ENCODE peak calls at places on chromosomes 2 and 18, in eight cellular contexts. D is IMR-90, T is astrocyte, J is fibroblast of the aortic adventitia, B is choroid plexus epithelial cell, H is body of pancreas, A is foreskin fibroblast, O is GM23338. E is an unnamed sample.

GRCh38 chr2:233711312-233712008 is 1.2 kb upstream of the UGT1A5 start:
- DNase-seq in J (peak), H (peak), B (peak), T (peak), A (peak), D (peak), O (peak), E (peak)

GRCh38 chr2:130841741-130842365 is 5.1 kb downstream of the ARHGEF4 start:
- DNase-seq in J (no peak), D (no peak), H (no peak), A (no peak), T (no peak), B (no peak), O (no peak), E (no peak)

GRCh38 chr18:40417501-40417900 is 1537.5 kb upstream of the PIK3C3 start:
- DNase-seq in T (no peak), B (no peak), J (no peak), D (no peak), O (no peak), A (no peak), H (no peak), E (no peak)

GRCh38 chr2:217911283-217911965 is 91.4 kb downstream of the TNS1 start:
- DNase-seq in J (peak), D (no peak), O (no peak), H (no peak), B (no peak), T (no peak), A (peak), E (no peak)

GRCh38 chr2:62529758-62530157 is 23.8 kb upstream of the TMEM17 start:
- DNase-seq in J (no peak), A (no peak), B (no peak), H (no peak), T (no peak), O (no peak), D (no peak), E (peak)

GRCh38 chr2:12766421-12766879 is 49.7 kb downstream of the TRIB2 start:
- DNase-seq in D (peak), O (no peak), T (peak), J (peak), H (no peak), A (peak), B (no peak), E (peak)

GRCh38 chr2:101733257-101733993 is 35.9 kb downstream of the MAP4K4 start:
- DNase-seq in J (no peak), T (no peak), H (no peak), B (no peak), D (no peak), O (no peak), A (peak), E (no peak)

GRCh38 chr2:205043285-205043684 is 498.0 kb downstream of the PARD3B start:
- DNase-seq in A (no peak), T (no peak), D (no peak), O (no peak), J (no peak), H (no peak), B (no peak), E (no peak)

GRCh38 chr2:136327162-136327852 is 209.4 kb upstream of the CXCR4 start:
- DNase-seq in B (peak), T (peak), A (no peak), J (no peak), O (no peak), D (peak), H (no peak), E (peak)

DNA sequence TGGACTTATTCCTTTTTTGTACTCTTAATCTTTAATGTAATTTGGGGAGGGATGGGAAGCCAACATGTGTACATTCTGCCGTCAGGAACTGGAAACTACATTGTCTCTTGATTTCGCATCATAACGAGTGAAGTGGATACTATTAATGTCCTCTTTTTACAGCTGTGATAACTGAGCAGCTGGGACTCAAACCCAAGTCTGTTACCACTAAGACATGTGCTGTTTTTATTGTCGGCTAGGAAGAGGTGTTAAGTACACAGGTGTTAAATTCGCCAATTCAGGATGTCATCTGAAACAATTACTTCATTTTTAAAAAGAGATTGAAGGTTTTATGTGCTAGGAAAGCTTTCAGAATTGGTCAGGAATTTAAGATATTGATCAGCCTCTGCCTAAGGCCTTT is 6.9 kb downstream of the GMCL1 start:
- DNase-seq in H (no peak), B (no peak), O (no peak), A (no peak), J (no peak), D (no peak), T (no peak), E (no peak)
- H3K4me3 ChIP-seq in H (no peak), B (no peak), O (no peak), A (no peak), J (no peak), D (no peak), T (no peak), E (no peak)

GRCh38 chr2:75728614-75729419 is 18.1 kb upstream of the GCFC2 start:
- DNase-seq in T (no peak), H (no peak), J (no peak), A (no peak), B (no peak), D (no peak), O (no peak), E (no peak)

DNA sequence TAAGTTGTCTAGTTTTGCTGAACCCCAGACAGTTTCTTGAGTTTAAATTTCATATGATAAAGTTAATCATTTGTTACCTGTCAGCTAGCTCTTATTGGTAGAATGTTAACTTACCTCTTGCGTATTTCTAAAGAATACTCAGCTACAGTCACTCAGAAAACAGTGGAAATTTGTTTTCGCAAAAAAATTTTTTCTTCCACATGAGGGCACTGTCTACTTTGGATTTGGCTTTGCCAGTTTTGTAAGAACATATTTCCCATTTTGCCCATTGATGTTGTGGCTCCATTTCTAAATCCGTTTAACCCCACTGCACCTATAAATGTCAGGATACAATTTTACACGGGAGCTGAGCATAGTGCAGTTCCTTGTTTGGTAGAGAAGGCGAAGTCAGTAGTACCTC is 19.1 kb upstream of the GCFC2 start:
- DNase-seq in B (peak), J (peak), A (peak), D (no peak), T (no peak), H (no peak), O (peak), E (peak)
- TF ChIP-seq CTCF in B (peak), J (no peak), A (peak), D (peak), T (peak), H (peak), O (peak), E (peak)

GRCh38 chr2:40489678-40489960 is 37.7 kb upstream of the SLC8A1 start:
- DNase-seq in B (no peak), T (no peak), D (no peak), H (no peak), J (no peak), O (no peak), A (no peak), E (no peak)
- H3K4me3 ChIP-seq in B (no peak), T (peak), D (peak), H (no peak), J (peak), O (no peak), A (peak), E (no peak)

GRCh38 chr2:45612741-45613140 is 1.7 kb upstream of the SRBD1 start:
- DNase-seq in O (no peak), D (peak), B (peak), T (no peak), H (no peak), A (peak), J (peak), E (peak)

GRCh38 chr2:45616663-45617411 is 5.8 kb upstream of the SRBD1 start:
- DNase-seq in J (peak), O (no peak), A (peak), H (no peak), T (peak), D (peak), B (peak), E (peak)

GRCh38 chr2:45612265-45612664 is 1.2 kb upstream of the SRBD1 start:
- DNase-seq in J (no peak), T (no peak), A (no peak), B (no peak), O (no peak), D (no peak), H (no peak), E (peak)

GRCh38 chr2:45614330-45614729 is 3.3 kb upstream of the SRBD1 start:
- DNase-seq in H (no peak), D (no peak), J (peak), A (no peak), T (no peak), B (no peak), O (no peak), E (no peak)

GRCh38 chr2:45614871-45615270 is 3.8 kb upstream of the SRBD1 start:
- DNase-seq in T (no peak), B (no peak), J (peak), H (no peak), O (no peak), D (peak), A (no peak), E (no peak)
- TF ChIP-seq CTCF in T (no peak), B (no peak), J (no peak), H (no peak), O (no peak), D (no peak), A (no peak), E (no peak)

DNA sequence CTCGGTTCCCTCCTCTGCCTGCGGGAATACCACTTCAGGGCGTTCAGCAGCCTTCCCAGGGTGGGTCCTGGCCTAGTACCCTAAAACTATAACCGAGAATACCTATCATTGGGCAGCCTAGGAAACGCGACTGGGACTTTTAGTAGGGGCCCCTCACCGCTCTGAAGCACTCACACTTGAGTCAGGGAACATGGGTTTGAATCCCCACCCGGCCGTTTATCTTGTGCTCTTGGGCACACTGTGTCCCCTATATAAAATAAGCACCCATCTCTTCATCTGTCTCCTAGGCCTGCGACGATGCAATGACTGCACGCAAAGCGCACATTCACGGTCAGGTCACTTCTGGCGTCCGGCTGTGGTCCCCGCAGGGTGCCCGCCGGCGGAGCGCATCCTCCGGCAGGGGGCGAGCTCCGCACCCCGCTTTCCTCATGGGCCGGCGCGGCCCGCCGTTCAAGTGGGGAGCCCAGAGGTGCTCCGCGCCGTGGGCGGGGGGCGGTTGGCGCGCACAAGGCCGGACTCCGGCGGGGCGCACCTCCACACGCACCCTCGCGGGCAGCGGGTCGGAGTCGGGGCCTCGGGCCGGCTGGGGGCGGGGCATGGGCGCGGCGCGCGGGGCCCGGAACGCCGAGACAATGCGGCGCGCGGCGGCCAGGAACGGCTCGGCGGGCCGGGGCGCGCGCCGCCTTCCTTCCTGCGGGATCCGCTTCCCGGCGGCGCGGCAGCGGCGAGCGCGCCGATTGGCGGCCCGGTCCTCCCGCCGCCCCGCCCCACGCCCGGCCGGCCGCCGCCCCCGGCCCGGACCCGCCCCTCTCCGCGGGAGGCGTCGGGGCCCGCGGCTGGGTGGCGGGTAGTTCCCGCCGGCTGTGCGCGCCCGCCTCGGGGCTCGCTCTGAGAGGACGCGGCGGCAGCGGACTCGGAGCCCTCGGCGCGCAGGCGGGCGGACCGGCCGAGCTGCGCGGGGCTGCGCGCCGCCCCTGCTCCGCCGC is at the start of gene ASAP2:
- DNase-seq in D (peak), J (peak), A (peak), H (peak), T (no peak), O (peak), B (peak), E (peak)
- H3K4me3 ChIP-seq in D (peak), J (peak), A (peak), H (peak), T (peak), O (peak), B (peak), E (peak)

GRCh38 chr2:201680743-201681142 is 17.7 kb downstream of the MPP4 start:
- DNase-seq in H (no peak), T (no peak), O (peak), A (peak), D (no peak), J (no peak), B (peak), E (peak)
- TF ChIP-seq CTCF in H (peak), T (peak), O (peak), A (no peak), D (peak), J (peak), B (peak), E (peak)

DNA sequence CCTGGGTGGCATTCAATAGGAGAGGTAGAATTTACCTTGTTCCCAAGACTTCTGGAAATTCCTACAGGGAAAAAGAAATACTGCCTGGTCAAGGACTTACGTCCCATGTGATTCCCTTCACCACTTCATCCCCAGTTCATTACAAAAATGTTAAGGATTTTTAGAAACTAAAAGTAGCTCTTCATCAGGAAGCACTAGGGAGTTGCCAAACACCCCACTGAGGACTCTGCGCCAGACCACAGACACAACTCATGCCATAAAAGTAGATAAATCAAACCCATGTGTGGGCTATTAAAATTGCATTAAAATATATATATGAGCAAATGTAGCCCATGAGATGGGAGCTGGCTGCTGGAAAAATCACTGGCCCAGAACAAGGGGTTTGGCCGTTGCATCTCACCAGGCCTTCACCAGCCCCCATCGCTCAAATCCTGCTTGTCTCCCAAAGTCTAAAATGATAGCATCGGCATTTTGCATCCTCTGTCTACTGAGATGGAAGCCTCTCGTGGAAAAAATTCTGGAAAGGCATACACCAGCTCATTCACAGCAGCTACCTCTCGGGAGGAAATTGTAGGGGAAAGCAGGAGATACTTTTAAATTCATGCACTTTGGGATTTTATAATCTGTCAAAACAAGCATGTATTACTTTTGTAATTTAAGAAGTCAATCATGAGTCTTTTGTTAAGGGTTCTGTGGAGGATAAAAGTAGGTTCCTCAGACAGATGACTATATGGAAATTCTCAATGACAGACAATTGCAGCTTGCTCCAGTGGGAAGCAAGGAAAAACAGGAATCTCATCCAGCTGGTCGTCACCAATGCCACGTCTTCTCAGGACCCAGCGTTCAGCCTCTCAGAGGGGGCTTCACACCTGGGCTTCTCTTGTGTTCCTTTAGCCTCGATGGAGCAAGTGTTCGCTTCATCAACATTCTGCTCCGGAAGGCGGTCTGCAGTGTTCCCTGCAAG is 114.0 kb downstream of the MREG start:
- DNase-seq in H (no peak), B (no peak), J (peak), O (no peak), A (peak), T (peak), D (peak), E (no peak)
- H3K4me3 ChIP-seq in H (no peak), B (no peak), J (no peak), O (no peak), A (no peak), T (no peak), D (no peak), E (no peak)